ENCODE peak calls at places on chromosomes 16 and 17, in seven cellular contexts. B, E, X, F, Y, I and H are unnamed samples.

GRCh38 chr17:66691644-66692500 is 143.0 kb upstream of the CACNG5 start:
- DNase-seq in E (no peak), X (no peak), F (no peak), B (no peak), I (peak; percentile 84), Y (no peak), H (no peak)

GRCh38 chr17:81002409-81003361 is 11.0 kb downstream of the CHMP6 start:
- DNase-seq in Y (no peak), F (peak; percentile 72), B (no peak), X (no peak), I (peak; percentile 64), E (no peak), H (no peak)

GRCh38 chr16:49515861-49516260 is 142.3 kb downstream of the C16orf78 start:
- DNase-seq in F (no peak), Y (no peak), X (no peak), I (no peak), B (no peak), E (no peak), H (no peak)

GRCh38 chr17:72351884-72352346 is 231.1 kb downstream of the SOX9 start:
- DNase-seq in X (no peak), E (no peak), I (no peak), F (no peak), Y (no peak), B (no peak), H (no peak)

GRCh38 chr16:56409195-56409594 is 16.1 kb downstream of the AMFR start:
- DNase-seq in I (peak; percentile 43), F (no peak), B (no peak), E (no peak), X (no peak), Y (peak; percentile 11), H (no peak)

GRCh38 chr17:7183433-7184090 is 4.4 kb upstream of the ASGR1 start:
- DNase-seq in Y (no peak), F (no peak), I (no peak), E (no peak), X (no peak), B (no peak), H (no peak)

GRCh38 chr17:19238167-19238505 is 970 bp downstream of the EPN2 start:
- DNase-seq in X (no peak), B (peak; percentile 37), Y (no peak), E (peak; percentile 31), F (peak; percentile 55), I (no peak), H (no peak)

GRCh38 chr17:76399175-76400172 is 15.1 kb downstream of the SPHK1 start:
- DNase-seq in Y (no peak), X (no peak), I (no peak), F (no peak), B (no peak), E (no peak), H (no peak)

GRCh38 chr16:87345721-87346424 is 28.7 kb upstream of the C16orf95 start:
- DNase-seq in X (no peak), Y (no peak), E (no peak), F (no peak), B (no peak), I (no peak), H (no peak)
- TF ChIP-seq CTCF in X (no peak), Y (no peak), E (no peak), F (no peak), B (no peak), I (no peak), H (no peak)

GRCh38 chr16:4009177-4009576 is 107.1 kb downstream of the ADCY9 start:
- DNase-seq in E (no peak), I (no peak), F (no peak), X (no peak), Y (no peak), B (no peak), H (no peak)

GRCh38 chr16:4011940-4012629 is 104.2 kb downstream of the ADCY9 start:
- DNase-seq in E (no peak), F (no peak), Y (no peak), I (no peak), X (no peak), B (no peak), H (no peak)

GRCh38 chr16:4010225-4011158 is 105.8 kb downstream of the ADCY9 start:
- DNase-seq in Y (no peak), E (no peak), B (no peak), I (no peak), F (no peak), X (no peak), H (no peak)

GRCh38 chr16:4008116-4008515 is 108.1 kb downstream of the ADCY9 start:
- DNase-seq in I (no peak), F (no peak), Y (no peak), X (no peak), E (no peak), B (no peak), H (no peak)

DNA sequence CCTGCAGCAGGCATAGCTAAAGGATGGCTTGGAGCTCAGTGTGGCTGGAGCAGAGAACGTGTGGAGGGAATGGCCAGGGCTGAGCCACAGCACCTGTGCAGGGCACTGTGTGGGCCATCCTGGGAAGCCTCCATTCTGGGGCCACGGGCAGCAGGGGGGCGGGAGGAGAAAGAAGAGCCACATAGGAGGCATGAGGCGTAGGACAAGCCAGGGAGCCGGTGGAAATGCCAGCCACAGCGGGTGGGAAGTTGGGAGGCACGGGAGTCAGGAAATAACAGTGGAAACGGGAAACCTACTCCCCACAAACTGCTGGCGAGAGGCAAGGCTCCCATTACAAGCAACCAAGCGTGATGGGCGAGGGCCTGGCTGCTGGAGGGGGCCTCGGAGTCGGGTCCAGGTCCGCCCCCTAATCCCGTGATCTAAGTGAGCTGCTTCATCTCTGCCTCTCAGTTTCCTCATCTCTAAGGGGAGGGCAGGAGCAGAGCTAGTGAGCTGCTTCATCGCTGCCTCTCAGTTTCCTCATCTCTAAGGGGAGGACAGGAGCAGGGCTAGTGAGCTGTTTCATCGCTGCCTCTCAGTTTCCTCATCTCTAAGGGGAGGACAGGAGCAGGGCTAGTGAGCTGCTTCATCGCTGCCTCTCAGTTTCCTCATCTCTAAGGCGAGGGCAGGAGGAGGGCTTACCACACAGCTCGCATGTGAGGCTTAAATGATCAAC is 104.9 kb downstream of the ADCY9 start:
- DNase-seq in I (no peak), E (peak; percentile 38), F (no peak), B (no peak), Y (no peak), X (no peak), H (no peak)
- TF ChIP-seq CTCF in I (no peak), E (no peak), F (no peak), B (no peak), Y (no peak), X (no peak), H (no peak)

GRCh38 chr17:56141046-56141839 is 12.0 kb upstream of the ANKFN1 start:
- DNase-seq in X (no peak), F (no peak), I (no peak), B (no peak), E (no peak), Y (no peak), H (no peak)

GRCh38 chr17:56146005-56146404 is 7.3 kb upstream of the ANKFN1 start:
- DNase-seq in E (no peak), I (no peak), F (no peak), Y (no peak), X (no peak), B (no peak), H (no peak)

GRCh38 chr17:56144205-56144604 is 9.1 kb upstream of the ANKFN1 start:
- DNase-seq in E (no peak), I (no peak), X (no peak), F (no peak), Y (no peak), B (no peak), H (no peak)

GRCh38 chr17:56142325-56142724 is 10.9 kb upstream of the ANKFN1 start:
- DNase-seq in X (peak; percentile 75), Y (peak; percentile 86), E (no peak), B (no peak), I (peak; percentile 26), F (no peak), H (peak; percentile 77)

GRCh38 chr17:56142781-56143180 is 10.5 kb upstream of the ANKFN1 start:
- DNase-seq in X (no peak), E (no peak), B (no peak), Y (no peak), I (no peak), F (no peak), H (no peak)
- TF ChIP-seq CTCF in X (no peak), E (no peak), B (no peak), Y (no peak), I (no peak), F (no peak), H (no peak)

GRCh38 chr16:72162105-72162680 is 9.8 kb downstream of the PMFBP1 start:
- DNase-seq in F (no peak), B (no peak), Y (no peak), E (no peak), X (no peak), I (no peak), H (no peak)
- TF ChIP-seq CTCF in F (no peak), B (no peak), Y (no peak), E (no peak), X (no peak), I (no peak), H (no peak)

GRCh38 chr16:24018485-24018884 is 182.7 kb downstream of the PRKCB start:
- DNase-seq in E (no peak), X (no peak), I (no peak), B (no peak), Y (no peak), F (no peak), H (no peak)

GRCh38 chr16:24013733-24014645 is 178.2 kb downstream of the PRKCB start:
- DNase-seq in B (no peak), F (peak; percentile 31), I (no peak), Y (no peak), E (no peak), X (no peak), H (no peak)

GRCh38 chr16:24013054-24013636 is 177.4 kb downstream of the PRKCB start:
- DNase-seq in B (no peak), E (no peak), I (no peak), F (no peak), X (no peak), Y (no peak), H (no peak)

GRCh38 chr16:24011237-24011636 is 175.5 kb downstream of the PRKCB start:
- DNase-seq in X (no peak), F (no peak), I (no peak), B (no peak), E (no peak), Y (no peak), H (no peak)

GRCh38 chr16:24015923-24016322 is 180.1 kb downstream of the PRKCB start:
- DNase-seq in I (no peak), Y (no peak), E (no peak), X (no peak), B (no peak), F (no peak), H (no peak)
- TF ChIP-seq CTCF in I (no peak), Y (no peak), E (no peak), X (no peak), B (no peak), F (no peak), H (no peak)